ENCODE peak calls at places on chromosomes 1 and 21, in eight cellular contexts. One of them, this sample, is unnamed.

GRCh38 chr1:227947678-227948492 is at the start of gene WNT9A:
- DNase-seq in keratinocyte: no peak
- DNase-seq in fibroblast of mammary gland: peak
- DNase-seq in substantia nigra: no peak
- DNase-seq in stimulated activated CD4-positive, alpha-beta T cell treated with anti-CD3 and anti-CD28 coated beads, Interleukin-1b, Interleukin-23, amount 100 ng/mL, for 1 hour: no peak
- DNase-seq in AG08395: peak
- DNase-seq in HS-5: no peak
- DNase-seq in hypothalamus: no peak
- DNase-seq in this sample: peak

GRCh38 chr21:46036696-46037337 is 55.2 kb downstream of the COL6A1 start:
- DNase-seq in stimulated activated CD4-positive, alpha-beta T cell treated with anti-CD3 and anti-CD28 coated beads, Interleukin-1b, Interleukin-23, amount 100 ng/mL, for 1 hour: no peak
- DNase-seq in AG08395: no peak
- DNase-seq in keratinocyte: no peak
- DNase-seq in HS-5: no peak
- DNase-seq in hypothalamus: no peak
- DNase-seq in fibroblast of mammary gland: no peak
- DNase-seq in substantia nigra: no peak
- DNase-seq in this sample: no peak

GRCh38 chr1:4784761-4785160 is 130.4 kb downstream of the AJAP1 start:
- DNase-seq in AG08395: no peak
- DNase-seq in fibroblast of mammary gland: no peak
- DNase-seq in hypothalamus: no peak
- DNase-seq in keratinocyte: no peak
- DNase-seq in HS-5: no peak
- DNase-seq in substantia nigra: no peak
- DNase-seq in stimulated activated CD4-positive, alpha-beta T cell treated with anti-CD3 and anti-CD28 coated beads, Interleukin-1b, Interleukin-23, amount 100 ng/mL, for 1 hour: no peak
- DNase-seq in this sample: no peak

GRCh38 chr1:109617291-109617801 is 2.1 kb downstream of the GNAT2 start:
- DNase-seq in stimulated activated CD4-positive, alpha-beta T cell treated with anti-CD3 and anti-CD28 coated beads, Interleukin-1b, Interleukin-23, amount 100 ng/mL, for 1 hour: no peak
- DNase-seq in keratinocyte: no peak
- DNase-seq in AG08395: peak
- DNase-seq in hypothalamus: no peak
- DNase-seq in HS-5: peak
- DNase-seq in fibroblast of mammary gland: peak
- DNase-seq in substantia nigra: no peak
- DNase-seq in this sample: peak

GRCh38 chr1:204377800-204378608 is 18.3 kb upstream of the PLEKHA6 start:
- DNase-seq in stimulated activated CD4-positive, alpha-beta T cell treated with anti-CD3 and anti-CD28 coated beads, Interleukin-1b, Interleukin-23, amount 100 ng/mL, for 1 hour: no peak
- DNase-seq in hypothalamus: peak
- DNase-seq in HS-5: no peak
- DNase-seq in fibroblast of mammary gland: no peak
- DNase-seq in substantia nigra: peak
- DNase-seq in keratinocyte: no peak
- DNase-seq in AG08395: peak
- DNase-seq in this sample: no peak

GRCh38 chr1:94236021-94236491 is 1.3 kb downstream of the ARHGAP29 start:
- DNase-seq in stimulated activated CD4-positive, alpha-beta T cell treated with anti-CD3 and anti-CD28 coated beads, Interleukin-1b, Interleukin-23, amount 100 ng/mL, for 1 hour: no peak
- DNase-seq in substantia nigra: no peak
- DNase-seq in HS-5: no peak
- DNase-seq in keratinocyte: no peak
- DNase-seq in fibroblast of mammary gland: no peak
- DNase-seq in hypothalamus: no peak
- DNase-seq in AG08395: peak
- DNase-seq in this sample: no peak

GRCh38 chr1:50427818-50428779 is 4.9 kb upstream of the DMRTA2 start:
- DNase-seq in keratinocyte: no peak
- DNase-seq in AG08395: no peak
- DNase-seq in hypothalamus: no peak
- DNase-seq in substantia nigra: no peak
- DNase-seq in HS-5: no peak
- DNase-seq in fibroblast of mammary gland: no peak
- DNase-seq in stimulated activated CD4-positive, alpha-beta T cell treated with anti-CD3 and anti-CD28 coated beads, Interleukin-1b, Interleukin-23, amount 100 ng/mL, for 1 hour: no peak
- DNase-seq in this sample: no peak

GRCh38 chr1:12614402-12615165 is 3.4 kb downstream of the DHRS3 start:
- DNase-seq in stimulated activated CD4-positive, alpha-beta T cell treated with anti-CD3 and anti-CD28 coated beads, Interleukin-1b, Interleukin-23, amount 100 ng/mL, for 1 hour: no peak
- DNase-seq in hypothalamus: no peak
- DNase-seq in substantia nigra: no peak
- DNase-seq in AG08395: no peak
- DNase-seq in HS-5: no peak
- DNase-seq in fibroblast of mammary gland: no peak
- DNase-seq in keratinocyte: no peak
- DNase-seq in this sample: no peak

GRCh38 chr1:54603241-54603640 is 20.1 kb downstream of the FAM151A start:
- DNase-seq in HS-5: no peak
- DNase-seq in keratinocyte: no peak
- DNase-seq in hypothalamus: no peak
- DNase-seq in AG08395: no peak
- DNase-seq in stimulated activated CD4-positive, alpha-beta T cell treated with anti-CD3 and anti-CD28 coated beads, Interleukin-1b, Interleukin-23, amount 100 ng/mL, for 1 hour: no peak
- DNase-seq in fibroblast of mammary gland: no peak
- DNase-seq in substantia nigra: no peak
- DNase-seq in this sample: no peak

GRCh38 chr1:230291731-230292620 is 134.2 kb downstream of the PGBD5 start:
- DNase-seq in stimulated activated CD4-positive, alpha-beta T cell treated with anti-CD3 and anti-CD28 coated beads, Interleukin-1b, Interleukin-23, amount 100 ng/mL, for 1 hour: no peak
- DNase-seq in hypothalamus: no peak
- DNase-seq in fibroblast of mammary gland: no peak
- DNase-seq in AG08395: no peak
- DNase-seq in HS-5: no peak
- DNase-seq in keratinocyte: no peak
- DNase-seq in substantia nigra: no peak
- DNase-seq in this sample: no peak

GRCh38 chr1:120178799-120179419 is 2.6 kb upstream of the SEC22B start:
- DNase-seq in fibroblast of mammary gland: peak
- DNase-seq in keratinocyte: no peak
- DNase-seq in AG08395: peak
- DNase-seq in hypothalamus: no peak
- DNase-seq in substantia nigra: no peak
- DNase-seq in stimulated activated CD4-positive, alpha-beta T cell treated with anti-CD3 and anti-CD28 coated beads, Interleukin-1b, Interleukin-23, amount 100 ng/mL, for 1 hour: no peak
- DNase-seq in HS-5: no peak
- DNase-seq in this sample: no peak

GRCh38 chr1:58936973-58937372 is 153.1 kb upstream of the JUN start:
- DNase-seq in fibroblast of mammary gland: no peak
- DNase-seq in stimulated activated CD4-positive, alpha-beta T cell treated with anti-CD3 and anti-CD28 coated beads, Interleukin-1b, Interleukin-23, amount 100 ng/mL, for 1 hour: no peak
- DNase-seq in keratinocyte: no peak
- DNase-seq in hypothalamus: no peak
- DNase-seq in HS-5: no peak
- DNase-seq in AG08395: no peak
- DNase-seq in substantia nigra: no peak
- DNase-seq in this sample: no peak

GRCh38 chr1:8625480-8625879 is 192.0 kb downstream of the RERE start:
- DNase-seq in hypothalamus: no peak
- DNase-seq in HS-5: no peak
- DNase-seq in keratinocyte: no peak
- DNase-seq in substantia nigra: no peak
- DNase-seq in stimulated activated CD4-positive, alpha-beta T cell treated with anti-CD3 and anti-CD28 coated beads, Interleukin-1b, Interleukin-23, amount 100 ng/mL, for 1 hour: no peak
- DNase-seq in AG08395: no peak
- DNase-seq in fibroblast of mammary gland: peak
- DNase-seq in this sample: no peak

This sample was measured in SJSA1.